ENCODE peak calls at places on chromosomes 3 and 15, in six cellular contexts. One of them, this sample, is unnamed.

GRCh38 chr3:41640076-41640475 is 321.8 kb downstream of the ULK4 start:
- DNase-seq in A549: no peak
- DNase-seq in HepG2: no peak
- DNase-seq in SK-N-SH: no peak
- DNase-seq in K562: no peak
- DNase-seq in HCT116: no peak
- DNase-seq in this sample: no peak

GRCh38 chr3:194900886-194901522 is 215.3 kb downstream of the FAM43A start:
- DNase-seq in HepG2: no peak
- DNase-seq in SK-N-SH: no peak
- DNase-seq in K562: no peak
- DNase-seq in A549: no peak
- DNase-seq in HCT116: no peak
- DNase-seq in this sample: no peak

GRCh38 chr15:71485094-71485693 is 325.2 kb upstream of the NR2E3 start:
- DNase-seq in A549: peak; percentile 31
- DNase-seq in HCT116: no peak
- DNase-seq in HepG2: no peak
- DNase-seq in K562: peak; percentile 29
- DNase-seq in SK-N-SH: peak; percentile 27
- DNase-seq in this sample: no peak

GRCh38 chr3:24196526-24196925 is 251.4 kb downstream of the NR1D2 start:
- DNase-seq in A549: no peak
- DNase-seq in K562: no peak
- DNase-seq in SK-N-SH: no peak
- DNase-seq in HepG2: no peak
- DNase-seq in HCT116: no peak
- DNase-seq in this sample: no peak

GRCh38 chr3:106678657-106679390 is 698.4 kb upstream of the CCDC54 start:
- DNase-seq in HepG2: no peak
- DNase-seq in K562: no peak
- DNase-seq in HCT116: no peak
- DNase-seq in SK-N-SH: no peak
- DNase-seq in A549: no peak
- DNase-seq in this sample: no peak

GRCh38 chr3:42516443-42516842 is 14.0 kb downstream of the VIPR1 start:
- DNase-seq in SK-N-SH: no peak
- DNase-seq in HCT116: no peak
- DNase-seq in A549: no peak
- DNase-seq in K562: no peak
- DNase-seq in HepG2: no peak
- DNase-seq in this sample: no peak

GRCh38 chr3:124565013-124565412 is 165.2 kb upstream of the UMPS start:
- DNase-seq in A549: peak; percentile 77
- DNase-seq in K562: peak; percentile 67
- DNase-seq in SK-N-SH: peak; percentile 84
- DNase-seq in HCT116: peak; percentile 69
- DNase-seq in HepG2: peak; percentile 82
- DNase-seq in this sample: peak; percentile 50

GRCh38 chr3:59796486-59796885 is 746.7 kb upstream of the CFAP20DC start:
- DNase-seq in HepG2: no peak
- DNase-seq in K562: no peak
- DNase-seq in HCT116: no peak
- DNase-seq in SK-N-SH: no peak
- DNase-seq in A549: no peak
- DNase-seq in this sample: no peak

GRCh38 chr15:59299919-59300617 is 72.6 kb downstream of the MYO1E start:
- DNase-seq in A549: peak; percentile 91
- DNase-seq in HepG2: no peak
- DNase-seq in K562: no peak
- DNase-seq in SK-N-SH: no peak
- DNase-seq in HCT116: peak; percentile 86
- DNase-seq in this sample: peak; percentile 95

GRCh38 chr3:127889461-127889863 is 25.6 kb upstream of the KBTBD12 start:
- DNase-seq in K562: no peak
- DNase-seq in A549: no peak
- DNase-seq in SK-N-SH: no peak
- DNase-seq in HepG2: no peak
- DNase-seq in HCT116: no peak
- DNase-seq in this sample: no peak

GRCh38 chr15:83436513-83437158 is 10.5 kb upstream of the SH3GL3 start:
- DNase-seq in HepG2: peak; percentile 7
- DNase-seq in K562: peak; percentile 22
- DNase-seq in HCT116: peak; percentile 33
- DNase-seq in SK-N-SH: peak; percentile 42
- DNase-seq in A549: peak; percentile 68
- DNase-seq in this sample: peak; percentile 52

GRCh38 chr3:171262431-171262830 is 197.8 kb downstream of the TNIK start:
- DNase-seq in HepG2: no peak
- DNase-seq in A549: no peak
- DNase-seq in HCT116: no peak
- DNase-seq in K562: no peak
- DNase-seq in SK-N-SH: no peak
- DNase-seq in this sample: no peak

GRCh38 chr3:44825264-44825925 is 36.3 kb upstream of the TMEM42 start:
- DNase-seq in HepG2: no peak
- DNase-seq in A549: no peak
- DNase-seq in K562: no peak
- DNase-seq in SK-N-SH: peak; percentile 51
- DNase-seq in HCT116: no peak
- DNase-seq in this sample: peak; percentile 3

GRCh38 chr15:41891946-41892345 is 1.9 kb downstream of the SPTBN5 start:
- DNase-seq in A549: no peak
- DNase-seq in HCT116: no peak
- DNase-seq in HepG2: no peak
- DNase-seq in SK-N-SH: peak; percentile 22
- DNase-seq in K562: no peak
- DNase-seq in this sample: no peak

GRCh38 chr15:99752556-99752955 is 19.3 kb upstream of the LYSMD4 start:
- DNase-seq in K562: no peak
- DNase-seq in HepG2: no peak
- DNase-seq in HCT116: no peak
- DNase-seq in SK-N-SH: no peak
- DNase-seq in A549: no peak
- DNase-seq in this sample: no peak

GRCh38 chr3:18425641-18426403 is 683 bp upstream of the SATB1 start:
- DNase-seq in SK-N-SH: peak; percentile 84
- DNase-seq in HepG2: no peak
- DNase-seq in K562: no peak
- DNase-seq in HCT116: no peak
- DNase-seq in A549: no peak
- DNase-seq in this sample: peak; percentile 70

GRCh38 chr3:156781310-156782230 is 44.6 kb upstream of the LEKR1 start:
- DNase-seq in SK-N-SH: no peak
- DNase-seq in A549: peak; percentile 75
- DNase-seq in K562: peak; percentile 32
- DNase-seq in HepG2: no peak
- DNase-seq in HCT116: no peak
- DNase-seq in this sample: no peak

GRCh38 chr15:28934645-28935044 is 48.9 kb downstream of the APBA2 start:
- DNase-seq in HepG2: no peak
- DNase-seq in K562: no peak
- DNase-seq in HCT116: no peak
- DNase-seq in SK-N-SH: no peak
- DNase-seq in A549: no peak
- DNase-seq in this sample: no peak

GRCh38 chr15:28936081-28936480 is 50.3 kb downstream of the APBA2 start:
- DNase-seq in HCT116: no peak
- DNase-seq in A549: no peak
- DNase-seq in SK-N-SH: no peak
- DNase-seq in HepG2: no peak
- DNase-seq in K562: no peak
- DNase-seq in this sample: no peak

GRCh38 chr15:28936481-28936881 is 50.7 kb downstream of the APBA2 start:
- DNase-seq in K562: no peak
- DNase-seq in HepG2: no peak
- DNase-seq in SK-N-SH: no peak
- DNase-seq in HCT116: no peak
- DNase-seq in A549: no peak
- DNase-seq in this sample: no peak

GRCh38 chr15:28933710-28934445 is 48.1 kb downstream of the APBA2 start:
- DNase-seq in HCT116: no peak
- DNase-seq in SK-N-SH: no peak
- DNase-seq in K562: peak; percentile 74
- DNase-seq in A549: no peak
- DNase-seq in HepG2: peak; percentile 3
- DNase-seq in this sample: no peak

DNA sequence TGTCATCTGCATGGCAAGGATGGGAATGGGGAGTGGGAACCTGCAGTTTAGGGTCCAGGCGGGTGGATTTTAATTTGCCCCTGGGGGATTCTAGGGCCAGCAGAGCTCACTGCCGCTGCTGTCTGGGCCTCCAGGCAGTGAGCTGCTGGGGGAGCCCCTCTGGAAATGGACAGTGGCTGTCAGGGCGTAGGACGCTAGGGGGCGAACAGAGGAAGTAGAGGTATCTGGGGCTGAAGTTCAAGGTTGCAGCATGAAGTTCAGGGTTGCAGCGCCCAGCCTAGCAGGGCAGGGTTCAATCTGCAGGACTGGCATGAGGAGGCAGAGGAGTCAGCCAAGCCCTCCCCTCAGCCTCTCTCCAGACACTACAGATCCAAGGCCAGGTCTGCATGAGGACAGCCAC is 49.5 kb downstream of the APBA2 start:
- DNase-seq in HepG2: peak; percentile 58
- DNase-seq in A549: peak; percentile 46
- DNase-seq in SK-N-SH: no peak
- DNase-seq in K562: peak; percentile 54
- DNase-seq in HCT116: no peak
- DNase-seq in this sample: peak; percentile 70
- TF ChIP-seq MAX in HepG2: no peak
- TF ChIP-seq MAX in A549: no peak
- TF ChIP-seq MAX in SK-N-SH: no peak
- TF ChIP-seq MAX in K562: no peak
- TF ChIP-seq MAX in HCT116: no peak
- TF ChIP-seq MAX in this sample: peak; percentile 40

GRCh38 chr15:73482184-73482583 is 39.2 kb downstream of the REC114 start:
- DNase-seq in HepG2: no peak
- DNase-seq in A549: no peak
- DNase-seq in K562: no peak
- DNase-seq in HCT116: no peak
- DNase-seq in SK-N-SH: no peak
- DNase-seq in this sample: peak; percentile 25
- H3K4me3 ChIP-seq in HepG2: no peak overlapping the region
- H3K4me3 ChIP-seq in A549: no peak overlapping the region
- H3K4me3 ChIP-seq in K562: no peak overlapping the region
- H3K4me3 ChIP-seq in HCT116: no peak overlapping the region
- H3K4me3 ChIP-seq in SK-N-SH: no peak overlapping the region
- H3K4me3 ChIP-seq in this sample: no peak overlapping the region

GRCh38 chr15:91694829-91695205 is 158.7 kb upstream of the SLCO3A1 start:
- DNase-seq in A549: no peak
- DNase-seq in K562: no peak
- DNase-seq in SK-N-SH: peak; percentile 5
- DNase-seq in HCT116: no peak
- DNase-seq in HepG2: peak; percentile 39
- DNase-seq in this sample: peak; percentile 25
- TF ChIP-seq MAX in A549: no peak
- TF ChIP-seq MAX in K562: no peak
- TF ChIP-seq MAX in SK-N-SH: no peak
- TF ChIP-seq MAX in HCT116: no peak
- TF ChIP-seq MAX in HepG2: no peak
- TF ChIP-seq MAX in this sample: no peak

GRCh38 chr15:31045606-31046005 is 54.2 kb upstream of the MTMR10 start:
- DNase-seq in HCT116: no peak
- DNase-seq in SK-N-SH: no peak
- DNase-seq in A549: no peak
- DNase-seq in K562: no peak
- DNase-seq in HepG2: no peak
- DNase-seq in this sample: no peak

GRCh38 chr15:31049122-31049521 is 52.4 kb downstream of the TRPM1 start:
- DNase-seq in HCT116: no peak
- DNase-seq in HepG2: no peak
- DNase-seq in SK-N-SH: no peak
- DNase-seq in A549: no peak
- DNase-seq in K562: no peak
- DNase-seq in this sample: peak; percentile 72

GRCh38 chr15:31049682-31050606 is 51.6 kb downstream of the TRPM1 start:
- DNase-seq in A549: no peak
- DNase-seq in HepG2: no peak
- DNase-seq in K562: no peak
- DNase-seq in SK-N-SH: no peak
- DNase-seq in HCT116: no peak
- DNase-seq in this sample: peak; percentile 33

GRCh38 chr15:31047437-31047836 is 54.1 kb downstream of the TRPM1 start:
- DNase-seq in HCT116: no peak
- DNase-seq in HepG2: no peak
- DNase-seq in A549: no peak
- DNase-seq in K562: no peak
- DNase-seq in SK-N-SH: no peak
- DNase-seq in this sample: no peak

DNA sequence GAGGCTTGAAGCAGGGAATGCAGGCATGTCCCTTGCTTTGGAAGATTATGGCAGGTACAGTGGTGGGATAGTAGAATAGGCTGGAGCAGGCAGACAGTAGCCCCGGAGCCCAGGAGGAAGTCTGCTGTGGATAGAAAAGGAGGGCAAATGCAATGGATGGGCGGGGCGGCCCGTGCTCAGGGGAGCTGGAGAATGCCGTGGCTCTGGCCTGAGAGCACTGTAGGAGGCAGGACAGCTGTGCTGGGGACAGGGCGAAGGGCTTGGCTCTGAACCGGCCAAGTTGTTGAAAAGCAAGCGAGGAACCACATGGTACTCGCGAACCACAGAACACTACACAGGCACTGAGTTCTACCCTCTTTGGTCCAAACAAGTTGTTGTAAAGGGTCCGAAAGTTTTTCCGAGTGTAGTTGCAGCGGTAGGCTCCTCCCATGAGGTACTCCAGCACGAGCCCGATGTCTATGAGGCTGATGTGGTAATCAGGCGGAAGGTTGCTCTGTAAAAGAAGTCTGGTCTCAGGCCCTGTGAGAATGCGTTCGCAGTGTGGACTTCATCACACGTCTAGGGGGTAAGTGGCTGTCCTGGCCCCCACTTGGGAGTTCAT is 54.7 kb downstream of the TRPM1 start:
- DNase-seq in SK-N-SH: no peak
- DNase-seq in A549: no peak
- DNase-seq in HepG2: no peak
- DNase-seq in HCT116: no peak
- DNase-seq in K562: no peak
- DNase-seq in this sample: no peak
- H3K4me3 ChIP-seq in SK-N-SH: no peak overlapping the region
- H3K4me3 ChIP-seq in A549: no peak overlapping the region
- H3K4me3 ChIP-seq in HepG2: no peak overlapping the region
- H3K4me3 ChIP-seq in HCT116: no peak overlapping the region
- H3K4me3 ChIP-seq in K562: no peak overlapping the region
- H3K4me3 ChIP-seq in this sample: no peak overlapping the region

This sample was measured in NB4.